ENCODE peak calls at places on chromosomes 12 and 14, in nine cellular contexts. L, C, Z, B, V, E, M, A and K are unnamed samples.

GRCh38 chr12:31521972-31522371 is 69.0 kb downstream of the DENND5B start:
- DNase-seq in B (no peak), A (no peak), E (no peak), L (no peak), C (no peak), M (no peak), Z (no peak), V (no peak), K (no peak)

GRCh38 chr12:122729583-122730214 is 945 bp downstream of the HCAR1 start:
- DNase-seq in C (no peak), M (no peak), L (no peak), Z (no peak), E (no peak), B (no peak), V (no peak), A (no peak), K (no peak)

GRCh38 chr14:67577909-67578749 is 21.9 kb downstream of the PIGH start:
- DNase-seq in V (no peak), E (no peak), Z (no peak), A (no peak), C (no peak), B (no peak), M (no peak), L (no peak), K (no peak)

GRCh38 chr14:60250318-60251035 is 1.5 kb downstream of the PPM1A start:
- DNase-seq in E (peak), B (no peak), M (peak), V (no peak), A (no peak), Z (no peak), L (no peak), C (no peak), K (no peak)

GRCh38 chr14:87334997-87335675 is 657.8 kb downstream of the GALC start:
- DNase-seq in M (no peak), E (peak), Z (no peak), V (no peak), C (no peak), B (no peak), L (no peak), A (no peak), K (no peak)

GRCh38 chr14:101900253-101900652 is 64.1 kb upstream of the DYNC1H1 start:
- DNase-seq in Z (no peak), E (no peak), M (no peak), C (no peak), B (no peak), V (no peak), L (no peak), A (no peak), K (no peak)

GRCh38 chr14:76812093-76812421 is 625 bp downstream of the ANGEL1 start:
- DNase-seq in B (no peak), E (no peak), M (peak), Z (no peak), V (no peak), C (no peak), A (no peak), L (no peak), K (no peak)

GRCh38 chr12:94941440-94941862 is 62.0 kb downstream of the NDUFA12 start:
- DNase-seq in M (peak), E (peak), L (no peak), V (peak), B (no peak), Z (peak), C (peak), A (no peak), K (peak)

GRCh38 chr12:11652351-11653040 is 3.0 kb downstream of the ETV6 start:
- DNase-seq in A (peak), C (no peak), V (no peak), Z (no peak), M (peak), L (peak), E (peak), B (peak), K (peak)

GRCh38 chr12:82425241-82425640 is 66.9 kb downstream of the METTL25 start:
- DNase-seq in B (no peak), E (peak), Z (no peak), V (peak), M (no peak), A (no peak), C (no peak), L (no peak), K (no peak)

GRCh38 chr12:101027200-101027599 is 182.8 kb downstream of the SLC5A8 start:
- DNase-seq in C (no peak), L (no peak), A (no peak), E (no peak), V (no peak), Z (no peak), B (no peak), M (no peak), K (no peak)

GRCh38 chr12:121893901-121894540 is 5.4 kb downstream of the PSMD9 start:
- DNase-seq in E (peak), Z (no peak), C (peak), M (peak), V (no peak), L (peak), B (no peak), A (no peak), K (no peak)

GRCh38 chr12:5806376-5807089 is 138.5 kb downstream of the ANO2 start:
- DNase-seq in M (no peak), C (no peak), E (peak), A (no peak), V (peak), B (no peak), Z (no peak), L (no peak), K (no peak)

GRCh38 chr14:94748667-94749347 is 21.1 kb downstream of the GSC start:
- DNase-seq in V (no peak), B (no peak), E (peak), M (no peak), L (peak), A (no peak), Z (no peak), C (no peak), K (no peak)

GRCh38 chr12:52667509-52667908 is 12.7 kb downstream of the KRT1 start:
- DNase-seq in M (no peak), Z (no peak), B (no peak), C (no peak), A (no peak), V (no peak), E (no peak), L (no peak), K (no peak)

GRCh38 chr14:77043177-77043983 is 14.9 kb upstream of the IRF2BPL start:
- DNase-seq in V (peak), B (peak), A (no peak), M (peak), E (peak), L (peak), Z (peak), C (no peak), K (no peak)

GRCh38 chr14:65231286-65231980 is 129.1 kb upstream of the MAX start:
- DNase-seq in Z (no peak), L (no peak), E (no peak), V (no peak), M (no peak), A (no peak), C (no peak), B (no peak), K (peak)

GRCh38 chr14:94031880-94032279 is 5.7 kb downstream of the OTUB2 start:
- DNase-seq in M (no peak), C (no peak), A (no peak), V (no peak), Z (no peak), E (no peak), L (no peak), B (no peak), K (no peak)

GRCh38 chr12:2092890-2093289 is 40.1 kb downstream of the CACNA1C start:
- DNase-seq in C (no peak), B (no peak), Z (peak), L (no peak), E (no peak), M (no peak), A (no peak), V (no peak), K (peak)

GRCh38 chr14:55807059-55807499 is 227.1 kb downstream of the KTN1 start:
- DNase-seq in E (peak), V (peak), C (no peak), B (no peak), L (peak), M (peak), Z (peak), A (no peak), K (peak)

GRCh38 chr12:92593734-92594402 is 108.9 kb upstream of the PLEKHG7 start:
- DNase-seq in Z (no peak), V (peak), A (peak), L (peak), M (peak), B (no peak), C (peak), E (peak), K (peak)